ENCODE peak calls at places on chromosomes 16 and 17, in eight cellular contexts. One of them, this sample, is unnamed.

GRCh38 chr17:11545696-11546095 is 52.6 kb upstream of the DNAH9 start:
- DNase-seq in osteocyte: no peak
- DNase-seq in stimulated activated CD8-positive, alpha-beta memory T cell treated with anti-CD3 and anti-CD28 coated beads, Interleukin-4, amount 100 ng/mL, for 24 hours: no peak
- DNase-seq in neural crest cell: no peak
- DNase-seq in nephron progenitor cell: no peak
- DNase-seq in cardiac muscle cell: no peak
- DNase-seq in ELF-1: no peak
- DNase-seq in AG08395: no peak
- DNase-seq in this sample: no peak

GRCh38 chr16:19073863-19074262 is 6.4 kb downstream of the COQ7 start:
- DNase-seq in osteocyte: no peak
- DNase-seq in stimulated activated CD8-positive, alpha-beta memory T cell treated with anti-CD3 and anti-CD28 coated beads, Interleukin-4, amount 100 ng/mL, for 24 hours: no peak
- DNase-seq in neural crest cell: no peak
- DNase-seq in nephron progenitor cell: no peak
- DNase-seq in cardiac muscle cell: no peak
- DNase-seq in ELF-1: no peak
- DNase-seq in AG08395: no peak
- DNase-seq in this sample: no peak

GRCh38 chr17:20059728-20060188 is 50.6 kb downstream of the SPECC1 start:
- DNase-seq in osteocyte: no peak
- DNase-seq in stimulated activated CD8-positive, alpha-beta memory T cell treated with anti-CD3 and anti-CD28 coated beads, Interleukin-4, amount 100 ng/mL, for 24 hours: no peak
- DNase-seq in neural crest cell: no peak
- DNase-seq in nephron progenitor cell: no peak
- DNase-seq in cardiac muscle cell: peak
- DNase-seq in ELF-1: no peak
- DNase-seq in AG08395: no peak
- DNase-seq in this sample: no peak

GRCh38 chr16:720990-721764 is at the start of gene ANTKMT:
- DNase-seq in osteocyte: peak
- DNase-seq in stimulated activated CD8-positive, alpha-beta memory T cell treated with anti-CD3 and anti-CD28 coated beads, Interleukin-4, amount 100 ng/mL, for 24 hours: peak
- DNase-seq in neural crest cell: peak
- DNase-seq in nephron progenitor cell: peak
- DNase-seq in cardiac muscle cell: peak
- DNase-seq in ELF-1: peak
- DNase-seq in AG08395: peak
- DNase-seq in this sample: peak

GRCh38 chr16:85650864-85651811 is 37.6 kb downstream of the GINS2 start:
- DNase-seq in osteocyte: no peak
- DNase-seq in stimulated activated CD8-positive, alpha-beta memory T cell treated with anti-CD3 and anti-CD28 coated beads, Interleukin-4, amount 100 ng/mL, for 24 hours: no peak
- DNase-seq in neural crest cell: no peak
- DNase-seq in nephron progenitor cell: no peak
- DNase-seq in cardiac muscle cell: peak
- DNase-seq in ELF-1: no peak
- DNase-seq in AG08395: no peak
- DNase-seq in this sample: peak

GRCh38 chr17:5092139-5093010 is 14.1 kb downstream of the ZFP3 start:
- DNase-seq in osteocyte: no peak
- DNase-seq in stimulated activated CD8-positive, alpha-beta memory T cell treated with anti-CD3 and anti-CD28 coated beads, Interleukin-4, amount 100 ng/mL, for 24 hours: no peak
- DNase-seq in neural crest cell: no peak
- DNase-seq in nephron progenitor cell: no peak
- DNase-seq in cardiac muscle cell: no peak
- DNase-seq in ELF-1: no peak
- DNase-seq in AG08395: no peak
- DNase-seq in this sample: no peak

GRCh38 chr17:35519442-35519841 is 18.0 kb downstream of the SLFN12L start:
- DNase-seq in osteocyte: no peak
- DNase-seq in stimulated activated CD8-positive, alpha-beta memory T cell treated with anti-CD3 and anti-CD28 coated beads, Interleukin-4, amount 100 ng/mL, for 24 hours: no peak
- DNase-seq in neural crest cell: no peak
- DNase-seq in nephron progenitor cell: no peak
- DNase-seq in cardiac muscle cell: no peak
- DNase-seq in ELF-1: no peak
- DNase-seq in AG08395: no peak
- DNase-seq in this sample: no peak

GRCh38 chr17:75110307-75110937 is 653 bp downstream of the ARMC7 start:
- DNase-seq in osteocyte: no peak
- DNase-seq in stimulated activated CD8-positive, alpha-beta memory T cell treated with anti-CD3 and anti-CD28 coated beads, Interleukin-4, amount 100 ng/mL, for 24 hours: no peak
- DNase-seq in neural crest cell: no peak
- DNase-seq in nephron progenitor cell: peak
- DNase-seq in cardiac muscle cell: no peak
- DNase-seq in ELF-1: peak
- DNase-seq in AG08395: no peak
- DNase-seq in this sample: peak

GRCh38 chr17:68595496-68595895 is 5.7 kb downstream of the FAM20A start:
- DNase-seq in osteocyte: peak
- DNase-seq in stimulated activated CD8-positive, alpha-beta memory T cell treated with anti-CD3 and anti-CD28 coated beads, Interleukin-4, amount 100 ng/mL, for 24 hours: no peak
- DNase-seq in neural crest cell: no peak
- DNase-seq in nephron progenitor cell: no peak
- DNase-seq in cardiac muscle cell: peak
- DNase-seq in ELF-1: no peak
- DNase-seq in AG08395: no peak
- DNase-seq in this sample: no peak

GRCh38 chr16:2970563-2970962 is 1.4 kb downstream of the PAQR4 start:
- DNase-seq in osteocyte: no peak
- DNase-seq in stimulated activated CD8-positive, alpha-beta memory T cell treated with anti-CD3 and anti-CD28 coated beads, Interleukin-4, amount 100 ng/mL, for 24 hours: no peak
- DNase-seq in neural crest cell: no peak
- DNase-seq in nephron progenitor cell: no peak
- DNase-seq in cardiac muscle cell: no peak
- DNase-seq in ELF-1: no peak
- DNase-seq in AG08395: no peak
- DNase-seq in this sample: no peak

GRCh38 chr17:82020874-82021727 is 1.6 kb downstream of the CENPX start:
- DNase-seq in osteocyte: no peak
- DNase-seq in stimulated activated CD8-positive, alpha-beta memory T cell treated with anti-CD3 and anti-CD28 coated beads, Interleukin-4, amount 100 ng/mL, for 24 hours: no peak
- DNase-seq in neural crest cell: peak
- DNase-seq in nephron progenitor cell: peak
- DNase-seq in cardiac muscle cell: peak
- DNase-seq in ELF-1: peak
- DNase-seq in AG08395: peak
- DNase-seq in this sample: peak

GRCh38 chr16:1259760-1260068 is 3.8 kb downstream of the TPSD1 start:
- DNase-seq in osteocyte: no peak
- DNase-seq in stimulated activated CD8-positive, alpha-beta memory T cell treated with anti-CD3 and anti-CD28 coated beads, Interleukin-4, amount 100 ng/mL, for 24 hours: no peak
- DNase-seq in neural crest cell: no peak
- DNase-seq in nephron progenitor cell: no peak
- DNase-seq in cardiac muscle cell: no peak
- DNase-seq in ELF-1: no peak
- DNase-seq in AG08395: no peak
- DNase-seq in this sample: no peak

GRCh38 chr16:86316967-86317616 is 193.2 kb upstream of the FOXF1 start:
- DNase-seq in osteocyte: no peak
- DNase-seq in stimulated activated CD8-positive, alpha-beta memory T cell treated with anti-CD3 and anti-CD28 coated beads, Interleukin-4, amount 100 ng/mL, for 24 hours: no peak
- DNase-seq in neural crest cell: no peak
- DNase-seq in nephron progenitor cell: no peak
- DNase-seq in cardiac muscle cell: no peak
- DNase-seq in ELF-1: no peak
- DNase-seq in AG08395: no peak
- DNase-seq in this sample: no peak

GRCh38 chr17:81807210-81807719 is 3.3 kb downstream of the GCGR start:
- DNase-seq in osteocyte: no peak
- DNase-seq in stimulated activated CD8-positive, alpha-beta memory T cell treated with anti-CD3 and anti-CD28 coated beads, Interleukin-4, amount 100 ng/mL, for 24 hours: no peak
- DNase-seq in neural crest cell: no peak
- DNase-seq in nephron progenitor cell: no peak
- DNase-seq in cardiac muscle cell: no peak
- DNase-seq in ELF-1: no peak
- DNase-seq in AG08395: no peak
- DNase-seq in this sample: no peak

GRCh38 chr16:1505073-1505844 is 12.1 kb downstream of the TELO2 start:
- DNase-seq in osteocyte: no peak
- DNase-seq in stimulated activated CD8-positive, alpha-beta memory T cell treated with anti-CD3 and anti-CD28 coated beads, Interleukin-4, amount 100 ng/mL, for 24 hours: no peak
- DNase-seq in neural crest cell: no peak
- DNase-seq in nephron progenitor cell: no peak
- DNase-seq in cardiac muscle cell: no peak
- DNase-seq in ELF-1: no peak
- DNase-seq in AG08395: no peak
- DNase-seq in this sample: no peak

GRCh38 chr17:34727601-34728000 is 148.2 kb downstream of the TMEM132E start:
- DNase-seq in osteocyte: peak
- DNase-seq in stimulated activated CD8-positive, alpha-beta memory T cell treated with anti-CD3 and anti-CD28 coated beads, Interleukin-4, amount 100 ng/mL, for 24 hours: no peak
- DNase-seq in neural crest cell: no peak
- DNase-seq in nephron progenitor cell: no peak
- DNase-seq in cardiac muscle cell: no peak
- DNase-seq in ELF-1: no peak
- DNase-seq in AG08395: no peak
- DNase-seq in this sample: no peak

GRCh38 chr17:82412535-82413520 is 5.3 kb upstream of the HEXD start:
- DNase-seq in osteocyte: no peak
- DNase-seq in stimulated activated CD8-positive, alpha-beta memory T cell treated with anti-CD3 and anti-CD28 coated beads, Interleukin-4, amount 100 ng/mL, for 24 hours: no peak
- DNase-seq in neural crest cell: no peak
- DNase-seq in nephron progenitor cell: no peak
- DNase-seq in cardiac muscle cell: no peak
- DNase-seq in ELF-1: no peak
- DNase-seq in AG08395: no peak
- DNase-seq in this sample: no peak

GRCh38 chr16:86498155-86498651 is 12.1 kb upstream of the FOXF1 start:
- DNase-seq in osteocyte: no peak
- DNase-seq in stimulated activated CD8-positive, alpha-beta memory T cell treated with anti-CD3 and anti-CD28 coated beads, Interleukin-4, amount 100 ng/mL, for 24 hours: no peak
- DNase-seq in neural crest cell: no peak
- DNase-seq in nephron progenitor cell: no peak
- DNase-seq in cardiac muscle cell: no peak
- DNase-seq in ELF-1: no peak
- DNase-seq in AG08395: no peak
- DNase-seq in this sample: no peak

GRCh38 chr17:13182854-13183253 is 165.0 kb upstream of the ELAC2 start:
- DNase-seq in osteocyte: no peak
- DNase-seq in stimulated activated CD8-positive, alpha-beta memory T cell treated with anti-CD3 and anti-CD28 coated beads, Interleukin-4, amount 100 ng/mL, for 24 hours: no peak
- DNase-seq in neural crest cell: no peak
- DNase-seq in nephron progenitor cell: peak
- DNase-seq in cardiac muscle cell: no peak
- DNase-seq in ELF-1: no peak
- DNase-seq in AG08395: no peak
- DNase-seq in this sample: no peak

GRCh38 chr16:65889533-65889966 is 476.9 kb upstream of the CDH5 start:
- DNase-seq in osteocyte: peak
- DNase-seq in stimulated activated CD8-positive, alpha-beta memory T cell treated with anti-CD3 and anti-CD28 coated beads, Interleukin-4, amount 100 ng/mL, for 24 hours: no peak
- DNase-seq in neural crest cell: no peak
- DNase-seq in nephron progenitor cell: no peak
- DNase-seq in cardiac muscle cell: peak
- DNase-seq in ELF-1: no peak
- DNase-seq in AG08395: no peak
- DNase-seq in this sample: peak

GRCh38 chr16:10225653-10226052 is 43.4 kb upstream of the GRIN2A start:
- DNase-seq in osteocyte: no peak
- DNase-seq in stimulated activated CD8-positive, alpha-beta memory T cell treated with anti-CD3 and anti-CD28 coated beads, Interleukin-4, amount 100 ng/mL, for 24 hours: no peak
- DNase-seq in neural crest cell: no peak
- DNase-seq in nephron progenitor cell: no peak
- DNase-seq in cardiac muscle cell: no peak
- DNase-seq in ELF-1: no peak
- DNase-seq in AG08395: no peak
- DNase-seq in this sample: no peak

GRCh38 chr16:87322833-87323726 is 5.9 kb upstream of the C16orf95 start:
- DNase-seq in osteocyte: no peak
- DNase-seq in stimulated activated CD8-positive, alpha-beta memory T cell treated with anti-CD3 and anti-CD28 coated beads, Interleukin-4, amount 100 ng/mL, for 24 hours: no peak
- DNase-seq in neural crest cell: no peak
- DNase-seq in nephron progenitor cell: no peak
- DNase-seq in cardiac muscle cell: no peak
- DNase-seq in ELF-1: no peak
- DNase-seq in AG08395: no peak
- DNase-seq in this sample: no peak

GRCh38 chr16:17520567-17520966 is 49.8 kb upstream of the XYLT1 start:
- DNase-seq in osteocyte: no peak
- DNase-seq in stimulated activated CD8-positive, alpha-beta memory T cell treated with anti-CD3 and anti-CD28 coated beads, Interleukin-4, amount 100 ng/mL, for 24 hours: no peak
- DNase-seq in neural crest cell: no peak
- DNase-seq in nephron progenitor cell: no peak
- DNase-seq in cardiac muscle cell: no peak
- DNase-seq in ELF-1: no peak
- DNase-seq in AG08395: peak
- DNase-seq in this sample: no peak

GRCh38 chr17:20092973-20093626 is 83.9 kb downstream of the SPECC1 start:
- DNase-seq in osteocyte: peak
- DNase-seq in stimulated activated CD8-positive, alpha-beta memory T cell treated with anti-CD3 and anti-CD28 coated beads, Interleukin-4, amount 100 ng/mL, for 24 hours: no peak
- DNase-seq in neural crest cell: no peak
- DNase-seq in nephron progenitor cell: no peak
- DNase-seq in cardiac muscle cell: no peak
- DNase-seq in ELF-1: no peak
- DNase-seq in AG08395: no peak
- DNase-seq in this sample: peak

GRCh38 chr17:64698725-64699124 is 36.6 kb upstream of the SMURF2 start:
- DNase-seq in osteocyte: no peak
- DNase-seq in stimulated activated CD8-positive, alpha-beta memory T cell treated with anti-CD3 and anti-CD28 coated beads, Interleukin-4, amount 100 ng/mL, for 24 hours: no peak
- DNase-seq in neural crest cell: no peak
- DNase-seq in nephron progenitor cell: no peak
- DNase-seq in cardiac muscle cell: no peak
- DNase-seq in ELF-1: no peak
- DNase-seq in AG08395: peak
- DNase-seq in this sample: no peak

GRCh38 chr16:80915079-80915450 is 91.6 kb downstream of the CMC2 start:
- DNase-seq in osteocyte: no peak
- DNase-seq in stimulated activated CD8-positive, alpha-beta memory T cell treated with anti-CD3 and anti-CD28 coated beads, Interleukin-4, amount 100 ng/mL, for 24 hours: no peak
- DNase-seq in neural crest cell: no peak
- DNase-seq in nephron progenitor cell: no peak
- DNase-seq in cardiac muscle cell: no peak
- DNase-seq in ELF-1: no peak
- DNase-seq in AG08395: no peak
- DNase-seq in this sample: no peak

GRCh38 chr16:14527411-14528044 is 102.5 kb downstream of the PARN start:
- DNase-seq in osteocyte: no peak
- DNase-seq in stimulated activated CD8-positive, alpha-beta memory T cell treated with anti-CD3 and anti-CD28 coated beads, Interleukin-4, amount 100 ng/mL, for 24 hours: no peak
- DNase-seq in neural crest cell: no peak
- DNase-seq in nephron progenitor cell: no peak
- DNase-seq in cardiac muscle cell: peak
- DNase-seq in ELF-1: no peak
- DNase-seq in AG08395: peak
- DNase-seq in this sample: peak

This sample was measured in left kidney.